ENCODE peak calls at places on chromosomes 6 and 20, in ten cellular contexts. One of them, this sample, is unnamed.

GRCh38 chr20:25223179-25223661 is 24.7 kb upstream of the PYGB start:
- DNase-seq in activated T-helper 1 cell treated with Interleukin-2 at 50 U/mL for 16 hours: no peak
- DNase-seq in right atrium auricular region: no peak
- DNase-seq in activated CD4-positive, alpha-beta T cell treated with anti-CD3 and anti-CD28 coated beads for 36 hours: peak; percentile 76
- DNase-seq in AG08395: peak; percentile 85
- DNase-seq in H54: peak; percentile 98
- DNase-seq in CD8-positive, alpha-beta T cell: no peak
- DNase-seq in left lung: no peak
- DNase-seq in kidney tubule cell: peak; percentile 97
- DNase-seq in stimulated activated CD4-positive, alpha-beta T cell treated with anti-CD3 and anti-CD28 coated beads, TNF-alpha, amount 100 ng/mL, for 24 hours: peak; percentile 53
- DNase-seq in this sample: peak; percentile 19

GRCh38 chr6:34378470-34378869 is 14.0 kb downstream of the NUDT3 start:
- DNase-seq in activated T-helper 1 cell treated with Interleukin-2 at 50 U/mL for 16 hours: no peak
- DNase-seq in CD8-positive, alpha-beta T cell: no peak
- DNase-seq in kidney tubule cell: no peak
- DNase-seq in stimulated activated CD4-positive, alpha-beta T cell treated with anti-CD3 and anti-CD28 coated beads, TNF-alpha, amount 100 ng/mL, for 24 hours: no peak
- DNase-seq in activated CD4-positive, alpha-beta T cell treated with anti-CD3 and anti-CD28 coated beads for 36 hours: no peak
- DNase-seq in left lung: no peak
- DNase-seq in right atrium auricular region: no peak
- DNase-seq in H54: no peak
- DNase-seq in AG08395: no peak
- DNase-seq in this sample: no peak

GRCh38 chr20:90651-91050 is 3.2 kb downstream of the DEFB125 start:
- DNase-seq in AG08395: no peak
- DNase-seq in left lung: no peak
- DNase-seq in right atrium auricular region: no peak
- DNase-seq in activated T-helper 1 cell treated with Interleukin-2 at 50 U/mL for 16 hours: no peak
- DNase-seq in CD8-positive, alpha-beta T cell: no peak
- DNase-seq in H54: no peak
- DNase-seq in stimulated activated CD4-positive, alpha-beta T cell treated with anti-CD3 and anti-CD28 coated beads, TNF-alpha, amount 100 ng/mL, for 24 hours: no peak
- DNase-seq in kidney tubule cell: peak; percentile 73
- DNase-seq in activated CD4-positive, alpha-beta T cell treated with anti-CD3 and anti-CD28 coated beads for 36 hours: no peak
- DNase-seq in this sample: no peak

GRCh38 chr20:20668639-20669038 is 43.8 kb downstream of the RALGAPA2 start:
- DNase-seq in CD8-positive, alpha-beta T cell: no peak
- DNase-seq in left lung: no peak
- DNase-seq in activated T-helper 1 cell treated with Interleukin-2 at 50 U/mL for 16 hours: no peak
- DNase-seq in right atrium auricular region: no peak
- DNase-seq in kidney tubule cell: no peak
- DNase-seq in activated CD4-positive, alpha-beta T cell treated with anti-CD3 and anti-CD28 coated beads for 36 hours: no peak
- DNase-seq in AG08395: no peak
- DNase-seq in stimulated activated CD4-positive, alpha-beta T cell treated with anti-CD3 and anti-CD28 coated beads, TNF-alpha, amount 100 ng/mL, for 24 hours: no peak
- DNase-seq in H54: no peak
- DNase-seq in this sample: no peak

GRCh38 chr6:73579389-73579788 is 58.6 kb upstream of the EEF1A1 start:
- DNase-seq in H54: peak; percentile 25
- DNase-seq in left lung: peak; percentile 50
- DNase-seq in kidney tubule cell: peak; percentile 48
- DNase-seq in stimulated activated CD4-positive, alpha-beta T cell treated with anti-CD3 and anti-CD28 coated beads, TNF-alpha, amount 100 ng/mL, for 24 hours: no peak
- DNase-seq in right atrium auricular region: no peak
- DNase-seq in activated T-helper 1 cell treated with Interleukin-2 at 50 U/mL for 16 hours: no peak
- DNase-seq in activated CD4-positive, alpha-beta T cell treated with anti-CD3 and anti-CD28 coated beads for 36 hours: no peak
- DNase-seq in AG08395: no peak
- DNase-seq in CD8-positive, alpha-beta T cell: no peak
- DNase-seq in this sample: no peak

GRCh38 chr6:119129148-119129967 is 50.9 kb upstream of the FAM184A start:
- DNase-seq in activated T-helper 1 cell treated with Interleukin-2 at 50 U/mL for 16 hours: no peak
- DNase-seq in CD8-positive, alpha-beta T cell: no peak
- DNase-seq in stimulated activated CD4-positive, alpha-beta T cell treated with anti-CD3 and anti-CD28 coated beads, TNF-alpha, amount 100 ng/mL, for 24 hours: no peak
- DNase-seq in H54: no peak
- DNase-seq in kidney tubule cell: peak; percentile 73
- DNase-seq in right atrium auricular region: no peak
- DNase-seq in left lung: no peak
- DNase-seq in activated CD4-positive, alpha-beta T cell treated with anti-CD3 and anti-CD28 coated beads for 36 hours: no peak
- DNase-seq in AG08395: peak; percentile 54
- DNase-seq in this sample: no peak

GRCh38 chr20:20225325-20225724 is 142.6 kb upstream of the INSM1 start:
- DNase-seq in H54: no peak
- DNase-seq in activated T-helper 1 cell treated with Interleukin-2 at 50 U/mL for 16 hours: no peak
- DNase-seq in left lung: no peak
- DNase-seq in stimulated activated CD4-positive, alpha-beta T cell treated with anti-CD3 and anti-CD28 coated beads, TNF-alpha, amount 100 ng/mL, for 24 hours: no peak
- DNase-seq in CD8-positive, alpha-beta T cell: no peak
- DNase-seq in right atrium auricular region: no peak
- DNase-seq in activated CD4-positive, alpha-beta T cell treated with anti-CD3 and anti-CD28 coated beads for 36 hours: no peak
- DNase-seq in kidney tubule cell: peak; percentile 17
- DNase-seq in AG08395: no peak
- DNase-seq in this sample: no peak

GRCh38 chr6:163404825-163405265 is 9.7 kb upstream of the QKI start:
- DNase-seq in right atrium auricular region: no peak
- DNase-seq in left lung: peak; percentile 65
- DNase-seq in stimulated activated CD4-positive, alpha-beta T cell treated with anti-CD3 and anti-CD28 coated beads, TNF-alpha, amount 100 ng/mL, for 24 hours: no peak
- DNase-seq in H54: no peak
- DNase-seq in activated CD4-positive, alpha-beta T cell treated with anti-CD3 and anti-CD28 coated beads for 36 hours: no peak
- DNase-seq in AG08395: peak; percentile 48
- DNase-seq in CD8-positive, alpha-beta T cell: no peak
- DNase-seq in kidney tubule cell: no peak
- DNase-seq in activated T-helper 1 cell treated with Interleukin-2 at 50 U/mL for 16 hours: no peak
- DNase-seq in this sample: no peak

GRCh38 chr20:53276143-53276542 is 304.0 kb downstream of the TSHZ2 start:
- DNase-seq in H54: no peak
- DNase-seq in kidney tubule cell: no peak
- DNase-seq in activated T-helper 1 cell treated with Interleukin-2 at 50 U/mL for 16 hours: no peak
- DNase-seq in left lung: no peak
- DNase-seq in AG08395: peak; percentile 58
- DNase-seq in CD8-positive, alpha-beta T cell: no peak
- DNase-seq in activated CD4-positive, alpha-beta T cell treated with anti-CD3 and anti-CD28 coated beads for 36 hours: no peak
- DNase-seq in right atrium auricular region: no peak
- DNase-seq in stimulated activated CD4-positive, alpha-beta T cell treated with anti-CD3 and anti-CD28 coated beads, TNF-alpha, amount 100 ng/mL, for 24 hours: no peak
- DNase-seq in this sample: no peak

GRCh38 chr20:64080013-64080812 is at the start of gene OPRL1:
- DNase-seq in right atrium auricular region: peak; percentile 70
- DNase-seq in activated CD4-positive, alpha-beta T cell treated with anti-CD3 and anti-CD28 coated beads for 36 hours: peak; percentile 59
- DNase-seq in kidney tubule cell: no peak
- DNase-seq in H54: no peak
- DNase-seq in CD8-positive, alpha-beta T cell: no peak
- DNase-seq in stimulated activated CD4-positive, alpha-beta T cell treated with anti-CD3 and anti-CD28 coated beads, TNF-alpha, amount 100 ng/mL, for 24 hours: no peak
- DNase-seq in AG08395: no peak
- DNase-seq in left lung: no peak
- DNase-seq in activated T-helper 1 cell treated with Interleukin-2 at 50 U/mL for 16 hours: no peak
- DNase-seq in this sample: peak; percentile 39

GRCh38 chr6:49001856-49002255 is 461.2 kb downstream of the MMUT start:
- DNase-seq in CD8-positive, alpha-beta T cell: no peak
- DNase-seq in stimulated activated CD4-positive, alpha-beta T cell treated with anti-CD3 and anti-CD28 coated beads, TNF-alpha, amount 100 ng/mL, for 24 hours: no peak
- DNase-seq in AG08395: no peak
- DNase-seq in left lung: no peak
- DNase-seq in H54: no peak
- DNase-seq in activated CD4-positive, alpha-beta T cell treated with anti-CD3 and anti-CD28 coated beads for 36 hours: no peak
- DNase-seq in right atrium auricular region: no peak
- DNase-seq in kidney tubule cell: peak; percentile 28
- DNase-seq in activated T-helper 1 cell treated with Interleukin-2 at 50 U/mL for 16 hours: no peak
- DNase-seq in this sample: no peak

GRCh38 chr6:30691208-30691872 is 556 bp upstream of the NRM start:
- DNase-seq in left lung: no peak
- DNase-seq in right atrium auricular region: no peak
- DNase-seq in activated CD4-positive, alpha-beta T cell treated with anti-CD3 and anti-CD28 coated beads for 36 hours: no peak
- DNase-seq in AG08395: no peak
- DNase-seq in CD8-positive, alpha-beta T cell: no peak
- DNase-seq in kidney tubule cell: no peak
- DNase-seq in activated T-helper 1 cell treated with Interleukin-2 at 50 U/mL for 16 hours: no peak
- DNase-seq in stimulated activated CD4-positive, alpha-beta T cell treated with anti-CD3 and anti-CD28 coated beads, TNF-alpha, amount 100 ng/mL, for 24 hours: no peak
- DNase-seq in H54: no peak
- DNase-seq in this sample: no peak

GRCh38 chr6:37695273-37695672 is 2.4 kb downstream of the MDGA1 start:
- DNase-seq in kidney tubule cell: no peak
- DNase-seq in right atrium auricular region: no peak
- DNase-seq in activated CD4-positive, alpha-beta T cell treated with anti-CD3 and anti-CD28 coated beads for 36 hours: no peak
- DNase-seq in H54: no peak
- DNase-seq in left lung: no peak
- DNase-seq in activated T-helper 1 cell treated with Interleukin-2 at 50 U/mL for 16 hours: no peak
- DNase-seq in AG08395: no peak
- DNase-seq in CD8-positive, alpha-beta T cell: no peak
- DNase-seq in stimulated activated CD4-positive, alpha-beta T cell treated with anti-CD3 and anti-CD28 coated beads, TNF-alpha, amount 100 ng/mL, for 24 hours: no peak
- DNase-seq in this sample: no peak

GRCh38 chr20:37386505-37387201 is 40.7 kb downstream of the SRC start:
- DNase-seq in right atrium auricular region: no peak
- DNase-seq in AG08395: no peak
- DNase-seq in activated T-helper 1 cell treated with Interleukin-2 at 50 U/mL for 16 hours: no peak
- DNase-seq in kidney tubule cell: no peak
- DNase-seq in activated CD4-positive, alpha-beta T cell treated with anti-CD3 and anti-CD28 coated beads for 36 hours: peak; percentile 1
- DNase-seq in left lung: peak; percentile 29
- DNase-seq in H54: no peak
- DNase-seq in stimulated activated CD4-positive, alpha-beta T cell treated with anti-CD3 and anti-CD28 coated beads, TNF-alpha, amount 100 ng/mL, for 24 hours: no peak
- DNase-seq in CD8-positive, alpha-beta T cell: no peak
- DNase-seq in this sample: no peak

GRCh38 chr6:107116328-107116892 is 1.1 kb upstream of the BEND3 start:
- DNase-seq in activated CD4-positive, alpha-beta T cell treated with anti-CD3 and anti-CD28 coated beads for 36 hours: peak; percentile 50
- DNase-seq in AG08395: no peak
- DNase-seq in kidney tubule cell: peak; percentile 44
- DNase-seq in stimulated activated CD4-positive, alpha-beta T cell treated with anti-CD3 and anti-CD28 coated beads, TNF-alpha, amount 100 ng/mL, for 24 hours: peak; percentile 3
- DNase-seq in left lung: peak; percentile 44
- DNase-seq in H54: no peak
- DNase-seq in activated T-helper 1 cell treated with Interleukin-2 at 50 U/mL for 16 hours: no peak
- DNase-seq in right atrium auricular region: no peak
- DNase-seq in CD8-positive, alpha-beta T cell: no peak
- DNase-seq in this sample: no peak

GRCh38 chr6:42441059-42441471 is 10.7 kb downstream of the TRERF1 start:
- DNase-seq in left lung: no peak
- DNase-seq in right atrium auricular region: no peak
- DNase-seq in kidney tubule cell: no peak
- DNase-seq in stimulated activated CD4-positive, alpha-beta T cell treated with anti-CD3 and anti-CD28 coated beads, TNF-alpha, amount 100 ng/mL, for 24 hours: no peak
- DNase-seq in H54: no peak
- DNase-seq in activated CD4-positive, alpha-beta T cell treated with anti-CD3 and anti-CD28 coated beads for 36 hours: no peak
- DNase-seq in AG08395: peak; percentile 6
- DNase-seq in activated T-helper 1 cell treated with Interleukin-2 at 50 U/mL for 16 hours: no peak
- DNase-seq in CD8-positive, alpha-beta T cell: no peak
- DNase-seq in this sample: no peak

GRCh38 chr20:58690851-58691250 is 1.7 kb upstream of the NPEPL1 start:
- DNase-seq in activated T-helper 1 cell treated with Interleukin-2 at 50 U/mL for 16 hours: no peak
- DNase-seq in right atrium auricular region: peak; percentile 68
- DNase-seq in H54: no peak
- DNase-seq in kidney tubule cell: no peak
- DNase-seq in stimulated activated CD4-positive, alpha-beta T cell treated with anti-CD3 and anti-CD28 coated beads, TNF-alpha, amount 100 ng/mL, for 24 hours: no peak
- DNase-seq in AG08395: peak; percentile 48
- DNase-seq in activated CD4-positive, alpha-beta T cell treated with anti-CD3 and anti-CD28 coated beads for 36 hours: no peak
- DNase-seq in CD8-positive, alpha-beta T cell: no peak
- DNase-seq in left lung: no peak
- DNase-seq in this sample: no peak

GRCh38 chr6:168956884-168957730 is 296.5 kb downstream of the THBS2 start:
- DNase-seq in left lung: peak; percentile 62
- DNase-seq in H54: peak; percentile 33
- DNase-seq in AG08395: peak; percentile 90
- DNase-seq in kidney tubule cell: peak; percentile 72
- DNase-seq in activated CD4-positive, alpha-beta T cell treated with anti-CD3 and anti-CD28 coated beads for 36 hours: peak; percentile 72
- DNase-seq in activated T-helper 1 cell treated with Interleukin-2 at 50 U/mL for 16 hours: peak; percentile 7
- DNase-seq in CD8-positive, alpha-beta T cell: no peak
- DNase-seq in stimulated activated CD4-positive, alpha-beta T cell treated with anti-CD3 and anti-CD28 coated beads, TNF-alpha, amount 100 ng/mL, for 24 hours: peak; percentile 42
- DNase-seq in right atrium auricular region: peak; percentile 77
- DNase-seq in this sample: no peak

GRCh38 chr6:6699741-6700367 is 111.3 kb downstream of the LY86 start:
- DNase-seq in stimulated activated CD4-positive, alpha-beta T cell treated with anti-CD3 and anti-CD28 coated beads, TNF-alpha, amount 100 ng/mL, for 24 hours: no peak
- DNase-seq in left lung: peak; percentile 84
- DNase-seq in kidney tubule cell: peak; percentile 95
- DNase-seq in right atrium auricular region: peak; percentile 89
- DNase-seq in AG08395: peak; percentile 95
- DNase-seq in CD8-positive, alpha-beta T cell: no peak
- DNase-seq in activated CD4-positive, alpha-beta T cell treated with anti-CD3 and anti-CD28 coated beads for 36 hours: no peak
- DNase-seq in H54: peak; percentile 68
- DNase-seq in activated T-helper 1 cell treated with Interleukin-2 at 50 U/mL for 16 hours: no peak
- DNase-seq in this sample: no peak

GRCh38 chr20:59745716-59746115 is 141.4 kb downstream of the PHACTR3 start:
- DNase-seq in left lung: no peak
- DNase-seq in kidney tubule cell: no peak
- DNase-seq in H54: no peak
- DNase-seq in activated T-helper 1 cell treated with Interleukin-2 at 50 U/mL for 16 hours: no peak
- DNase-seq in stimulated activated CD4-positive, alpha-beta T cell treated with anti-CD3 and anti-CD28 coated beads, TNF-alpha, amount 100 ng/mL, for 24 hours: no peak
- DNase-seq in right atrium auricular region: no peak
- DNase-seq in activated CD4-positive, alpha-beta T cell treated with anti-CD3 and anti-CD28 coated beads for 36 hours: no peak
- DNase-seq in AG08395: no peak
- DNase-seq in CD8-positive, alpha-beta T cell: no peak
- DNase-seq in this sample: no peak

GRCh38 chr20:22303523-22303922 is 280.8 kb downstream of the FOXA2 start:
- DNase-seq in H54: peak; percentile 11
- DNase-seq in activated CD4-positive, alpha-beta T cell treated with anti-CD3 and anti-CD28 coated beads for 36 hours: no peak
- DNase-seq in right atrium auricular region: no peak
- DNase-seq in CD8-positive, alpha-beta T cell: no peak
- DNase-seq in left lung: no peak
- DNase-seq in stimulated activated CD4-positive, alpha-beta T cell treated with anti-CD3 and anti-CD28 coated beads, TNF-alpha, amount 100 ng/mL, for 24 hours: no peak
- DNase-seq in activated T-helper 1 cell treated with Interleukin-2 at 50 U/mL for 16 hours: no peak
- DNase-seq in AG08395: no peak
- DNase-seq in kidney tubule cell: peak; percentile 1
- DNase-seq in this sample: no peak

GRCh38 chr6:166683477-166683876 is 56.4 kb upstream of the RPS6KA2 start:
- DNase-seq in activated CD4-positive, alpha-beta T cell treated with anti-CD3 and anti-CD28 coated beads for 36 hours: no peak
- DNase-seq in CD8-positive, alpha-beta T cell: no peak
- DNase-seq in right atrium auricular region: no peak
- DNase-seq in left lung: no peak
- DNase-seq in H54: no peak
- DNase-seq in kidney tubule cell: peak; percentile 71
- DNase-seq in activated T-helper 1 cell treated with Interleukin-2 at 50 U/mL for 16 hours: no peak
- DNase-seq in AG08395: no peak
- DNase-seq in stimulated activated CD4-positive, alpha-beta T cell treated with anti-CD3 and anti-CD28 coated beads, TNF-alpha, amount 100 ng/mL, for 24 hours: no peak
- DNase-seq in this sample: no peak

GRCh38 chr6:44058617-44059358 is 68.5 kb downstream of the MRPL14 start:
- DNase-seq in CD8-positive, alpha-beta T cell: no peak
- DNase-seq in activated T-helper 1 cell treated with Interleukin-2 at 50 U/mL for 16 hours: no peak
- DNase-seq in stimulated activated CD4-positive, alpha-beta T cell treated with anti-CD3 and anti-CD28 coated beads, TNF-alpha, amount 100 ng/mL, for 24 hours: no peak
- DNase-seq in right atrium auricular region: peak; percentile 96
- DNase-seq in activated CD4-positive, alpha-beta T cell treated with anti-CD3 and anti-CD28 coated beads for 36 hours: peak; percentile 51
- DNase-seq in AG08395: peak; percentile 95
- DNase-seq in kidney tubule cell: peak; percentile 100
- DNase-seq in H54: peak; percentile 96
- DNase-seq in left lung: peak; percentile 94
- DNase-seq in this sample: no peak

GRCh38 chr6:132763269-132763668 is 5.6 kb upstream of the VNN2 start:
- DNase-seq in kidney tubule cell: peak; percentile 40
- DNase-seq in stimulated activated CD4-positive, alpha-beta T cell treated with anti-CD3 and anti-CD28 coated beads, TNF-alpha, amount 100 ng/mL, for 24 hours: peak; percentile 15
- DNase-seq in AG08395: no peak
- DNase-seq in H54: no peak
- DNase-seq in activated CD4-positive, alpha-beta T cell treated with anti-CD3 and anti-CD28 coated beads for 36 hours: peak; percentile 68
- DNase-seq in left lung: no peak
- DNase-seq in CD8-positive, alpha-beta T cell: peak; percentile 33
- DNase-seq in activated T-helper 1 cell treated with Interleukin-2 at 50 U/mL for 16 hours: peak; percentile 25
- DNase-seq in right atrium auricular region: no peak
- DNase-seq in this sample: no peak

GRCh38 chr6:74137910-74138309 is 441.9 kb downstream of the CD109 start:
- DNase-seq in H54: no peak
- DNase-seq in activated CD4-positive, alpha-beta T cell treated with anti-CD3 and anti-CD28 coated beads for 36 hours: no peak
- DNase-seq in stimulated activated CD4-positive, alpha-beta T cell treated with anti-CD3 and anti-CD28 coated beads, TNF-alpha, amount 100 ng/mL, for 24 hours: no peak
- DNase-seq in activated T-helper 1 cell treated with Interleukin-2 at 50 U/mL for 16 hours: no peak
- DNase-seq in right atrium auricular region: no peak
- DNase-seq in CD8-positive, alpha-beta T cell: no peak
- DNase-seq in left lung: no peak
- DNase-seq in kidney tubule cell: peak; percentile 43
- DNase-seq in AG08395: peak; percentile 69
- DNase-seq in this sample: no peak

GRCh38 chr20:31803552-31804291 is 15.4 kb upstream of the MYLK2 start:
- DNase-seq in CD8-positive, alpha-beta T cell: no peak
- DNase-seq in H54: no peak
- DNase-seq in activated T-helper 1 cell treated with Interleukin-2 at 50 U/mL for 16 hours: no peak
- DNase-seq in activated CD4-positive, alpha-beta T cell treated with anti-CD3 and anti-CD28 coated beads for 36 hours: no peak
- DNase-seq in right atrium auricular region: no peak
- DNase-seq in left lung: no peak
- DNase-seq in kidney tubule cell: no peak
- DNase-seq in stimulated activated CD4-positive, alpha-beta T cell treated with anti-CD3 and anti-CD28 coated beads, TNF-alpha, amount 100 ng/mL, for 24 hours: no peak
- DNase-seq in AG08395: no peak
- DNase-seq in this sample: no peak

GRCh38 chr6:2209226-2209809 is 36.1 kb downstream of the GMDS start:
- DNase-seq in AG08395: no peak
- DNase-seq in H54: no peak
- DNase-seq in right atrium auricular region: no peak
- DNase-seq in stimulated activated CD4-positive, alpha-beta T cell treated with anti-CD3 and anti-CD28 coated beads, TNF-alpha, amount 100 ng/mL, for 24 hours: peak; percentile 34
- DNase-seq in CD8-positive, alpha-beta T cell: no peak
- DNase-seq in activated CD4-positive, alpha-beta T cell treated with anti-CD3 and anti-CD28 coated beads for 36 hours: peak; percentile 60
- DNase-seq in kidney tubule cell: peak; percentile 68
- DNase-seq in activated T-helper 1 cell treated with Interleukin-2 at 50 U/mL for 16 hours: no peak
- DNase-seq in left lung: no peak
- DNase-seq in this sample: no peak

GRCh38 chr6:131250121-131250520 is 114.9 kb downstream of the AKAP7 start:
- DNase-seq in left lung: peak; percentile 74
- DNase-seq in H54: peak; percentile 8
- DNase-seq in activated CD4-positive, alpha-beta T cell treated with anti-CD3 and anti-CD28 coated beads for 36 hours: peak; percentile 41
- DNase-seq in CD8-positive, alpha-beta T cell: no peak
- DNase-seq in AG08395: peak; percentile 30
- DNase-seq in right atrium auricular region: peak; percentile 64
- DNase-seq in activated T-helper 1 cell treated with Interleukin-2 at 50 U/mL for 16 hours: no peak
- DNase-seq in stimulated activated CD4-positive, alpha-beta T cell treated with anti-CD3 and anti-CD28 coated beads, TNF-alpha, amount 100 ng/mL, for 24 hours: peak; percentile 6
- DNase-seq in kidney tubule cell: peak; percentile 72
- DNase-seq in this sample: no peak